ENCODE peak calls at places on chromosomes 1 and 21, in seven cellular contexts. D, O, V, N, W, Z and X are unnamed samples.

GRCh38 chr1:46509414-46509813 is 19.8 kb downstream of the DMBX1 start:
- DNase-seq in D (no peak), O (no peak), V (no peak), N (no peak), W (no peak), Z (no peak), X (no peak)

GRCh38 chr1:180563013-180563827 is 4.5 kb downstream of the OVAAL start:
- DNase-seq in D (peak; percentile 76), O (no peak), V (no peak), N (no peak), W (peak; percentile 87), Z (peak; percentile 46), X (no peak)

GRCh38 chr1:58724483-58724882 is 24.6 kb upstream of the MYSM1 start:
- DNase-seq in D (no peak), O (no peak), V (no peak), N (no peak), W (no peak), Z (no peak), X (no peak)

GRCh38 chr1:172642970-172643369 is 15.9 kb upstream of the FASLG start:
- DNase-seq in D (no peak), O (no peak), V (no peak), N (no peak), W (peak; percentile 27), Z (no peak), X (no peak)

GRCh38 chr1:4110888-4111287 is 210.8 kb upstream of the C1orf174 start:
- DNase-seq in D (no peak), O (no peak), V (no peak), N (no peak), W (no peak), Z (no peak), X (no peak)

GRCh38 chr1:85656948-85657347 is 51.3 kb downstream of the ZNHIT6 start:
- DNase-seq in D (no peak), O (no peak), V (no peak), N (no peak), W (no peak), Z (no peak), X (no peak)

GRCh38 chr1:150302338-150302737 is 8.7 kb downstream of the MRPS21 start:
- DNase-seq in D (no peak), O (no peak), V (no peak), N (no peak), W (no peak), Z (no peak), X (no peak)

GRCh38 chr21:17668479-17668878 is 55.8 kb upstream of the BTG3 start:
- DNase-seq in D (no peak), O (no peak), V (no peak), N (peak; percentile 56), W (no peak), Z (no peak), X (no peak)

GRCh38 chr1:113976609-113977278 is 2.5 kb upstream of the OLFML3 start:
- DNase-seq in D (peak; percentile 67), O (no peak), V (no peak), N (no peak), W (peak; percentile 63), Z (peak; percentile 50), X (no peak)

GRCh38 chr1:117025568-117025967 is 24.0 kb downstream of the CD101 start:
- DNase-seq in D (no peak), O (no peak), V (no peak), N (no peak), W (no peak), Z (no peak), X (no peak)

GRCh38 chr1:54365020-54365797 is 41.0 kb downstream of the SSBP3 start:
- DNase-seq in D (no peak), O (no peak), V (no peak), N (no peak), W (no peak), Z (no peak), X (no peak)

GRCh38 chr1:230121950-230122349 is 54.9 kb downstream of the GALNT2 start:
- DNase-seq in D (no peak), O (no peak), V (no peak), N (no peak), W (no peak), Z (no peak), X (no peak)

GRCh38 chr1:157156058-157156541 is 17.9 kb upstream of the ETV3 start:
- DNase-seq in D (peak; percentile 50), O (peak; percentile 65), V (peak; percentile 83), N (peak; percentile 43), W (peak; percentile 67), Z (peak; percentile 39), X (no peak)

GRCh38 chr1:44030606-44031050 is 634 bp downstream of the SLC6A9 start:
- DNase-seq in D (peak; percentile 45), O (no peak), V (peak; percentile 69), N (no peak), W (peak; percentile 60), Z (peak; percentile 21), X (peak; percentile 92)

GRCh38 chr1:205519541-205520131 is 15.2 kb downstream of the CDK18 start:
- DNase-seq in D (no peak), O (no peak), V (no peak), N (no peak), W (peak; percentile 46), Z (no peak), X (no peak)

GRCh38 chr1:178633068-178633467 is 92.0 kb upstream of the RALGPS2 start:
- DNase-seq in D (peak; percentile 98), O (no peak), V (no peak), N (no peak), W (peak; percentile 94), Z (peak; percentile 83), X (no peak)

GRCh38 chr1:204398197-204399125 is 13.2 kb downstream of the PPP1R15B start:
- DNase-seq in D (peak; percentile 57), O (peak; percentile 31), V (peak; percentile 64), N (peak; percentile 89), W (peak; percentile 70), Z (peak; percentile 78), X (no peak)

GRCh38 chr1:168582690-168583325 is 6.4 kb downstream of the XCL1 start:
- DNase-seq in D (peak; percentile 64), O (no peak), V (no peak), N (no peak), W (peak; percentile 15), Z (no peak), X (no peak)

GRCh38 chr1:19770436-19771190 is 29.1 kb downstream of the TMCO4 start:
- DNase-seq in D (no peak), O (no peak), V (no peak), N (no peak), W (no peak), Z (no peak), X (no peak)

GRCh38 chr1:110070282-110070967 is at the start of gene ALX3:
- DNase-seq in D (no peak), O (no peak), V (no peak), N (no peak), W (no peak), Z (no peak), X (peak; percentile 82)

GRCh38 chr1:235749755-235750300 is 100.2 kb upstream of the GNG4 start:
- DNase-seq in D (no peak), O (no peak), V (no peak), N (no peak), W (no peak), Z (no peak), X (no peak)

GRCh38 chr21:46442938-46443337 is 15.8 kb upstream of the DIP2A start:
- DNase-seq in D (no peak), O (no peak), V (no peak), N (no peak), W (no peak), Z (no peak), X (peak; percentile 74)

GRCh38 chr1:212718499-212718898 is 18.9 kb upstream of the BATF3 start:
- DNase-seq in D (no peak), O (no peak), V (no peak), N (peak; percentile 15), W (peak; percentile 37), Z (no peak), X (no peak)

GRCh38 chr1:119962296-119962968 is 66.1 kb upstream of the ADAM30 start:
- DNase-seq in D (peak; percentile 56), O (no peak), V (no peak), N (no peak), W (no peak), Z (no peak), X (no peak)

GRCh38 chr1:244964112-244964971 is 100.0 kb upstream of the HNRNPU start:
- DNase-seq in D (peak; percentile 90), O (no peak), V (no peak), N (peak; percentile 54), W (peak; percentile 93), Z (peak; percentile 68), X (no peak)